ENCODE peak calls at places on chromosomes 16 and 17, in ten cellular contexts. N is GM10248; Q is EL; E is HFFc6; J is T-helper 2 cell; O is adrenal gland; M is CD8-positive, alpha-beta memory T cell; X is astrocyte of the spinal cord; Z is COLO829; G is activated T-helper 1 cell treated with Interleukin-2 at 50 U/mL for 16 hours. Y is an unnamed sample.

GRCh38 chr16:799948-800833 is at the start of gene GNG13:
- DNase-seq in E (no peak), N (no peak), M (no peak), Q (no peak), G (no peak), Z (no peak), J (no peak), O (no peak), X (no peak), Y (no peak)

GRCh38 chr17:28745777-28746473 is 2.1 kb downstream of the TRAF4 start:
- DNase-seq in E (peak), Q (peak), G (no peak), M (no peak), X (no peak), N (no peak), Z (no peak), O (peak), J (no peak), Y (no peak)

GRCh38 chr16:77548766-77549165 is 113.9 kb upstream of the ADAMTS18 start:
- DNase-seq in O (no peak), J (no peak), M (no peak), G (no peak), E (no peak), N (no peak), Q (no peak), Z (no peak), X (no peak), Y (no peak)

GRCh38 chr16:70383421-70383960 is 36.8 kb downstream of the DDX19A start:
- DNase-seq in M (no peak), G (no peak), X (no peak), Q (no peak), J (no peak), N (no peak), E (no peak), O (no peak), Z (no peak), Y (no peak)

GRCh38 chr16:85475233-85475632 is 137.9 kb upstream of the GSE1 start:
- DNase-seq in G (no peak), Q (no peak), O (no peak), X (no peak), N (no peak), Z (no peak), J (no peak), E (no peak), M (no peak), Y (no peak)

GRCh38 chr17:70168044-70168978 is 1.0 kb upstream of the KCNJ2 start:
- DNase-seq in O (peak), J (no peak), N (peak), X (peak), Q (peak), G (no peak), M (no peak), E (no peak), Z (no peak), Y (no peak)

GRCh38 chr17:43732961-43733360 is 25.6 kb downstream of the SOST start:
- DNase-seq in M (no peak), E (peak), O (no peak), N (no peak), X (peak), G (no peak), Q (peak), J (no peak), Z (no peak), Y (no peak)

GRCh38 chr17:75504347-75505151 is 10.8 kb downstream of the CASKIN2 start:
- DNase-seq in J (no peak), Q (no peak), N (peak), X (no peak), G (peak), O (no peak), M (peak), Z (no peak), E (no peak), Y (no peak)

GRCh38 chr17:57311281-57312216 is 55.2 kb downstream of the MSI2 start:
- DNase-seq in E (no peak), Q (no peak), N (no peak), J (no peak), M (no peak), O (no peak), X (no peak), G (no peak), Z (no peak), Y (no peak)

GRCh38 chr16:27242868-27243590 is 25.5 kb downstream of the NSMCE1 start:
- DNase-seq in J (no peak), E (peak), X (peak), Z (peak), G (no peak), M (no peak), Q (peak), N (no peak), O (no peak), Y (no peak)

GRCh38 chr17:5049314-5049819 is 14.1 kb upstream of the SLC52A1 start:
- DNase-seq in Q (no peak), J (peak), M (peak), Z (no peak), E (no peak), N (no peak), G (peak), X (no peak), O (no peak), Y (peak)

GRCh38 chr17:39674702-39675389 is 6.6 kb downstream of the PNMT start:
- DNase-seq in X (no peak), N (peak), Q (no peak), M (no peak), Z (no peak), J (no peak), O (no peak), G (no peak), E (no peak), Y (no peak)

GRCh38 chr16:89565506-89566372 is 5.3 kb downstream of the RPL13 start:
- DNase-seq in M (peak), Z (no peak), E (peak), X (peak), N (peak), J (peak), G (peak), Q (peak), O (peak), Y (peak)

GRCh38 chr16:77063617-77064016 is 127.4 kb upstream of the MON1B start:
- DNase-seq in Z (no peak), J (no peak), E (no peak), X (no peak), O (no peak), M (no peak), N (no peak), G (no peak), Q (no peak), Y (no peak)

GRCh38 chr17:31740611-31741082 is 118.4 kb downstream of the COPRS start:
- DNase-seq in O (no peak), N (no peak), E (peak), J (no peak), Z (no peak), X (peak), Q (peak), G (no peak), M (no peak), Y (no peak)

GRCh38 chr17:29140631-29141483 is 39.3 kb downstream of the MYO18A start:
- DNase-seq in M (peak), G (peak), O (no peak), Z (no peak), E (no peak), X (no peak), J (no peak), Q (no peak), N (no peak), Y (peak)

GRCh38 chr17:29929544-29930398 is at the start of gene SSH2:
- DNase-seq in Q (peak), E (peak), X (peak), Z (peak), J (peak), O (peak), M (peak), N (peak), G (peak), Y (peak)

GRCh38 chr17:27466748-27467375 is 10.6 kb downstream of the KSR1 start:
- DNase-seq in E (no peak), M (peak), X (no peak), Z (no peak), N (peak), G (peak), Q (no peak), J (peak), O (no peak), Y (no peak)

GRCh38 chr17:62797959-62798358 is 10.2 kb downstream of the MARCHF10 start:
- DNase-seq in J (no peak), X (no peak), M (no peak), Z (no peak), E (no peak), O (no peak), G (no peak), N (no peak), Q (peak), Y (no peak)

GRCh38 chr16:80046848-80047247 is 446.3 kb upstream of the MAF start:
- DNase-seq in X (no peak), J (no peak), Z (no peak), G (no peak), N (no peak), O (no peak), M (no peak), E (no peak), Q (no peak), Y (no peak)

GRCh38 chr17:83015511-83015910 is 63.9 kb upstream of the METRNL start:
- DNase-seq in J (no peak), G (no peak), M (no peak), N (no peak), O (no peak), Q (no peak), E (no peak), Z (no peak), X (no peak), Y (no peak)

GRCh38 chr17:57284984-57285646 is 28.8 kb downstream of the MSI2 start:
- DNase-seq in M (no peak), Q (no peak), J (peak), N (peak), X (no peak), O (no peak), E (no peak), Z (no peak), G (no peak), Y (no peak)